ENCODE peak calls at places on chromosomes 3 and 15, in six cellular contexts. U is AG04450; X is activated CD8-positive, alpha-beta memory T cell treated with anti-CD3 and anti-CD28 coated beads, Interleukin-2, amount 50 U/mL, for 4 hours; T is T-helper 9 cell; M is lower leg skin; E is neural crest cell. R is an unnamed sample.

GRCh38 chr3:17136251-17136721 is 251.5 kb downstream of the PLCL2 start:
- DNase-seq in U (no peak), X (no peak), T (no peak), M (no peak), E (no peak), R (no peak)

GRCh38 chr3:45817788-45818523 is 21.6 kb upstream of the SLC6A20 start:
- DNase-seq in U (peak; percentile 97), X (no peak), T (no peak), M (peak; percentile 65), E (no peak), R (peak; percentile 76)

GRCh38 chr15:50675524-50676144 is 11.0 kb downstream of the TRPM7 start:
- DNase-seq in U (no peak), X (no peak), T (no peak), M (no peak), E (no peak), R (peak; percentile 66)

GRCh38 chr15:90873998-90874605 is 5.7 kb downstream of the FURIN start:
- DNase-seq in U (no peak), X (no peak), T (no peak), M (no peak), E (no peak), R (peak; percentile 41)

GRCh38 chr3:108410531-108410984 is 99.8 kb downstream of the MYH15 start:
- DNase-seq in U (no peak), X (no peak), T (no peak), M (no peak), E (no peak), R (no peak)

GRCh38 chr3:194133661-194134230 is 2.2 kb upstream of the HES1 start:
- DNase-seq in U (no peak), X (peak; percentile 19), T (no peak), M (no peak), E (peak; percentile 45), R (peak; percentile 71)

GRCh38 chr3:156761007-156761406 is 65.1 kb upstream of the LEKR1 start:
- DNase-seq in U (no peak), X (no peak), T (no peak), M (no peak), E (no peak), R (no peak)

GRCh38 chr3:126418661-126419131 is 24.0 kb downstream of the CFAP100 start:
- DNase-seq in U (no peak), X (no peak), T (no peak), M (no peak), E (no peak), R (no peak)

GRCh38 chr3:139231555-139232281 is 112.1 kb upstream of the MRPS22 start:
- DNase-seq in U (no peak), X (no peak), T (no peak), M (no peak), E (no peak), R (no peak)

R was measured in HT-29.